ENCODE peak calls at places on chromosomes 1 and 21, in eight cellular contexts. T is cerebellar nuclear complex; E is stimulated activated CD8-positive, alpha-beta memory T cell treated with anti-CD3 and anti-CD28 coated beads, Interleukin-4, amount 100 ng/mL, for 4 hours; B is NCI-H1092; U is T-helper 1 cell; F is caudate nucleus; V is GM12864; J is posterior vena cava. X is an unnamed sample.

GRCh38 chr1:64378826-64379225 is 91.1 kb upstream of the CACHD1 start:
- DNase-seq in T (no peak), E (no peak), B (no peak), U (no peak), F (no peak), V (no peak), J (no peak), X (no peak)

GRCh38 chr1:233665575-233666270 is 51.8 kb downstream of the KCNK1 start:
- DNase-seq in T (no peak), E (no peak), B (no peak), U (no peak), F (no peak), V (no peak), J (no peak), X (no peak)

GRCh38 chr1:207202480-207202879 is 98.4 kb downstream of the C4BPA start:
- DNase-seq in T (no peak), E (no peak), B (no peak), U (no peak), F (no peak), V (no peak), J (no peak), X (no peak)

GRCh38 chr1:12140676-12141532 is 25.9 kb upstream of the TNFRSF1B start:
- DNase-seq in T (no peak), E (no peak), B (no peak), U (no peak), F (no peak), V (no peak), J (no peak), X (no peak)

GRCh38 chr21:42833439-42833815 is 45.9 kb downstream of the WDR4 start:
- DNase-seq in T (no peak), E (no peak), B (no peak), U (peak), F (no peak), V (peak), J (peak), X (no peak)

GRCh38 chr1:14259191-14259757 is 339.2 kb upstream of the KAZN start:
- DNase-seq in T (no peak), E (no peak), B (no peak), U (no peak), F (peak), V (no peak), J (peak), X (peak)

GRCh38 chr1:180951881-180952656 is 39.4 kb downstream of the KIAA1614 start:
- DNase-seq in T (no peak), E (no peak), B (no peak), U (no peak), F (no peak), V (no peak), J (peak), X (no peak)

GRCh38 chr21:17514124-17514481 is 1.3 kb downstream of the CXADR start:
- DNase-seq in T (no peak), E (no peak), B (no peak), U (no peak), F (no peak), V (no peak), J (no peak), X (no peak)

GRCh38 chr1:7334475-7335035 is 436.5 kb upstream of the VAMP3 start:
- DNase-seq in T (no peak), E (no peak), B (peak), U (no peak), F (no peak), V (no peak), J (no peak), X (no peak)

GRCh38 chr1:56461158-56462127 is 117.9 kb downstream of the PLPP3 start:
- DNase-seq in T (no peak), E (no peak), B (no peak), U (no peak), F (no peak), V (no peak), J (no peak), X (no peak)

GRCh38 chr1:179253286-179253972 is 24.0 kb upstream of the ABL2 start:
- DNase-seq in T (no peak), E (no peak), B (no peak), U (no peak), F (no peak), V (no peak), J (no peak), X (no peak)

GRCh38 chr1:192958871-192959270 is 100.3 kb downstream of the UCHL5 start:
- DNase-seq in T (no peak), E (no peak), B (no peak), U (no peak), F (no peak), V (no peak), J (no peak), X (no peak)

GRCh38 chr1:204826970-204827369 is 43.7 kb upstream of the NFASC start:
- DNase-seq in T (no peak), E (no peak), B (no peak), U (no peak), F (peak), V (no peak), J (no peak), X (no peak)

GRCh38 chr1:32151319-32151787 is 28.1 kb upstream of the TXLNA start:
- DNase-seq in T (no peak), E (no peak), B (no peak), U (no peak), F (no peak), V (no peak), J (no peak), X (no peak)

GRCh38 chr1:48216941-48217340 is 5.6 kb upstream of the SLC5A9 start:
- DNase-seq in T (no peak), E (no peak), B (no peak), U (no peak), F (no peak), V (no peak), J (no peak), X (no peak)

GRCh38 chr1:44283524-44284173 is 70.4 kb downstream of the DMAP1 start:
- DNase-seq in T (no peak), E (no peak), B (peak), U (no peak), F (no peak), V (no peak), J (no peak), X (no peak)

GRCh38 chr1:203551550-203551949 is 57.6 kb downstream of the OPTC start:
- DNase-seq in T (no peak), E (no peak), B (no peak), U (no peak), F (no peak), V (no peak), J (no peak), X (no peak)

GRCh38 chr1:178530520-178530919 is 17.6 kb downstream of the TEX35 start:
- DNase-seq in T (no peak), E (no peak), B (no peak), U (no peak), F (no peak), V (no peak), J (no peak), X (no peak)

GRCh38 chr1:176954242-176954641 is 210.3 kb downstream of the ASTN1 start:
- DNase-seq in T (no peak), E (no peak), B (no peak), U (no peak), F (no peak), V (no peak), J (no peak), X (no peak)

GRCh38 chr1:206505702-206506375 is 1.5 kb upstream of the RASSF5 start:
- DNase-seq in T (no peak), E (no peak), B (no peak), U (no peak), F (no peak), V (no peak), J (peak), X (no peak)

GRCh38 chr1:217734973-217735372 is 103.8 kb downstream of the SPATA17 start:
- DNase-seq in T (no peak), E (no peak), B (no peak), U (no peak), F (no peak), V (no peak), J (no peak), X (no peak)

GRCh38 chr1:202270871-202271326 is 70.8 kb downstream of the UBE2T start:
- DNase-seq in T (no peak), E (no peak), B (peak), U (no peak), F (no peak), V (no peak), J (no peak), X (no peak)

GRCh38 chr1:33099290-33100118 is 18.6 kb downstream of the AZIN2 start:
- DNase-seq in T (no peak), E (peak), B (no peak), U (peak), F (no peak), V (peak), J (no peak), X (no peak)

GRCh38 chr1:38029725-38030511 is 16.7 kb downstream of the POU3F1 start:
- DNase-seq in T (no peak), E (no peak), B (no peak), U (no peak), F (no peak), V (no peak), J (peak), X (no peak)

GRCh38 chr1:94731891-94732290 is 88.3 kb upstream of the SLC44A3 start:
- DNase-seq in T (no peak), E (no peak), B (no peak), U (no peak), F (no peak), V (no peak), J (no peak), X (no peak)

GRCh38 chr1:17251699-17252376 is 2.9 kb downstream of the PADI3 start:
- DNase-seq in T (no peak), E (no peak), B (no peak), U (no peak), F (no peak), V (no peak), J (no peak), X (no peak)

GRCh38 chr1:235971571-235972315 is 93.1 kb downstream of the NID1 start:
- DNase-seq in T (peak), E (peak), B (peak), U (peak), F (peak), V (peak), J (peak), X (peak)

GRCh38 chr1:189434461-189434860 is 1043.2 kb downstream of the BRINP3 start:
- DNase-seq in T (no peak), E (no peak), B (no peak), U (no peak), F (no peak), V (no peak), J (no peak), X (no peak)

GRCh38 chr1:17140279-17140678 is 21.0 kb upstream of the PADI2 start:
- DNase-seq in T (no peak), E (no peak), B (no peak), U (no peak), F (no peak), V (no peak), J (no peak), X (no peak)

GRCh38 chr1:41109316-41110263 is 88.1 kb upstream of the SLFNL1 start:
- DNase-seq in T (no peak), E (no peak), B (no peak), U (no peak), F (no peak), V (no peak), J (no peak), X (no peak)

GRCh38 chr1:235650341-235651169 is 971 bp upstream of the GNG4 start:
- DNase-seq in T (no peak), E (no peak), B (peak), U (no peak), F (no peak), V (no peak), J (no peak), X (no peak)

GRCh38 chr1:56572334-56573050 is 6.9 kb downstream of the PLPP3 start:
- DNase-seq in T (no peak), E (no peak), B (no peak), U (no peak), F (no peak), V (no peak), J (no peak), X (no peak)

GRCh38 chr21:45001134-45002095 is 61.6 kb downstream of the SLX9 start:
- DNase-seq in T (no peak), E (no peak), B (no peak), U (no peak), F (no peak), V (no peak), J (peak), X (no peak)

GRCh38 chr1:159941867-159942560 is 3.4 kb downstream of the IGSF9 start:
- DNase-seq in T (no peak), E (no peak), B (no peak), U (no peak), F (no peak), V (no peak), J (no peak), X (no peak)

GRCh38 chr21:31158789-31159581 is 120.7 kb upstream of the KRTAP19-8 start:
- DNase-seq in T (no peak), E (no peak), B (no peak), U (no peak), F (no peak), V (no peak), J (no peak), X (no peak)

GRCh38 chr1:77680173-77680572 is 2.3 kb downstream of the ZZZ3 start:
- DNase-seq in T (no peak), E (no peak), B (no peak), U (no peak), F (no peak), V (no peak), J (no peak), X (no peak)

GRCh38 chr1:115069626-115070308 is 19.5 kb downstream of the TSPAN2 start:
- DNase-seq in T (no peak), E (no peak), B (no peak), U (no peak), F (no peak), V (no peak), J (no peak), X (no peak)

GRCh38 chr1:168092566-168093355 is 44.0 kb downstream of the GPR161 start:
- DNase-seq in T (no peak), E (no peak), B (no peak), U (no peak), F (no peak), V (no peak), J (no peak), X (no peak)